ENCODE peak calls at places on chromosome 14, in six cellular contexts. M is transverse colon; X is OCI-LY7; W is CD4-positive, alpha-beta T cell; L is foreskin fibroblast; Y is CD14-positive monocyte. T is an unnamed sample.

GRCh38 chr14:68599896-68600620 is 192.8 kb downstream of the ZFP36L1 start:
- DNase-seq in M (no peak), X (no peak), W (no peak), L (no peak), Y (no peak), T (no peak)

GRCh38 chr14:54348001-54348611 is 48.7 kb upstream of the CDKN3 start:
- DNase-seq in M (no peak), X (peak), W (no peak), L (peak), Y (no peak), T (peak)

GRCh38 chr14:61838661-61839060 is 76.4 kb downstream of the SNAPC1 start:
- DNase-seq in M (no peak), X (no peak), W (no peak), L (peak), Y (no peak), T (no peak)

GRCh38 chr14:62943202-62943601 is 102.1 kb downstream of the KCNH5 start:
- DNase-seq in M (no peak), X (no peak), W (no peak), L (peak), Y (no peak), T (no peak)

GRCh38 chr14:69662636-69663321 is 51.4 kb downstream of the SUSD6 start:
- DNase-seq in M (no peak), X (no peak), W (no peak), L (no peak), Y (no peak), T (no peak)

GRCh38 chr14:99732436-99733220 is 48.5 kb downstream of the CYP46A1 start:
- DNase-seq in M (peak), X (no peak), W (no peak), L (no peak), Y (peak), T (no peak)

GRCh38 chr14:21846227-21846885 is 172.7 kb upstream of the OR4E1 start:
- DNase-seq in M (peak), X (peak), W (peak), L (no peak), Y (no peak), T (peak)

GRCh38 chr14:104138891-104139459 is 588 bp downstream of the KIF26A start:
- DNase-seq in M (no peak), X (no peak), W (no peak), L (peak), Y (no peak), T (no peak)

GRCh38 chr14:69571879-69572633 is 2.6 kb downstream of the CCDC177 start:
- DNase-seq in M (peak), X (peak), W (no peak), L (peak), Y (no peak), T (peak)

GRCh38 chr14:102594514-102595175 is 2.2 kb downstream of the RCOR1 start:
- DNase-seq in M (peak), X (peak), W (peak), L (peak), Y (peak), T (peak)

GRCh38 chr14:61607570-61608244 is 87.6 kb upstream of the HIF1A start:
- DNase-seq in M (no peak), X (peak), W (no peak), L (peak), Y (no peak), T (no peak)

GRCh38 chr14:39731912-39732311 is 299.7 kb upstream of the FBXO33 start:
- DNase-seq in M (no peak), X (peak), W (no peak), L (no peak), Y (no peak), T (no peak)

GRCh38 chr14:70894868-70895267 is 12.4 kb upstream of the PCNX1 start:
- DNase-seq in M (no peak), X (no peak), W (no peak), L (peak), Y (no peak), T (no peak)

DNA sequence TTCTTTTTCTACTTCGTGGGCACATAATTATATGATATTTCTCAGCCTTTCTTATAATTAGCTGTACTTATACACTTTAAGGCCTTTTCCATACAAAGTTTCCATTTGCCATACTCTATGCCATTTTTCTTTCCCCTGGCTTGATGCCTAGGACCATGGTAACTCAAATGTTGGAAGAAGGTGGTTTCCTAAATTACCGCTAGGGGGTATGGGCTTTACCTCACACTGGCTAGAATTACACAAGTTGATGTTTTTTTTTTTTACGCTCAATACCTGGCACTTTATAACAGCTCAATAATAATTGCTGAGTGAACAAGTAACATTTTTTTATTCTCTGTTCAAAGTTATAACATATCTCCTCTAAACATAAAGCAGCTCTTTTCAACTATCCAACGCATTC is 306.8 kb upstream of the LRFN5 start:
- DNase-seq in M (no peak), X (no peak), W (no peak), L (no peak), Y (no peak), T (no peak)
- TF ChIP-seq CTCF in M (no peak), X (no peak), W (no peak), L (no peak), Y (no peak), T (no peak)

GRCh38 chr14:95679148-95679547 is 7.1 kb upstream of the TCL1B start:
- DNase-seq in M (no peak), X (no peak), W (no peak), L (no peak), Y (no peak), T (no peak)

GRCh38 chr14:95677168-95677835 is 8.9 kb upstream of the TCL1B start:
- DNase-seq in M (no peak), X (no peak), W (no peak), L (no peak), Y (no peak), T (no peak)

GRCh38 chr14:95683793-95684192 is 2.4 kb upstream of the TCL1B start:
- DNase-seq in M (peak), X (peak), W (peak), L (no peak), Y (no peak), T (peak)

GRCh38 chr14:95681153-95681552 is 5.1 kb upstream of the TCL1B start:
- DNase-seq in M (no peak), X (no peak), W (no peak), L (no peak), Y (no peak), T (no peak)

GRCh38 chr14:95679995-95680735 is 6.1 kb upstream of the TCL1B start:
- DNase-seq in M (no peak), X (peak), W (no peak), L (no peak), Y (no peak), T (peak)
- TF ChIP-seq CTCF in M (no peak), X (peak), W (no peak), L (no peak), Y (no peak), T (peak)

GRCh38 chr14:106308839-106309389 is 782.5 kb downstream of the TMEM121 start:
- DNase-seq in M (peak), X (peak), W (peak), L (peak), Y (peak), T (peak)

DNA sequence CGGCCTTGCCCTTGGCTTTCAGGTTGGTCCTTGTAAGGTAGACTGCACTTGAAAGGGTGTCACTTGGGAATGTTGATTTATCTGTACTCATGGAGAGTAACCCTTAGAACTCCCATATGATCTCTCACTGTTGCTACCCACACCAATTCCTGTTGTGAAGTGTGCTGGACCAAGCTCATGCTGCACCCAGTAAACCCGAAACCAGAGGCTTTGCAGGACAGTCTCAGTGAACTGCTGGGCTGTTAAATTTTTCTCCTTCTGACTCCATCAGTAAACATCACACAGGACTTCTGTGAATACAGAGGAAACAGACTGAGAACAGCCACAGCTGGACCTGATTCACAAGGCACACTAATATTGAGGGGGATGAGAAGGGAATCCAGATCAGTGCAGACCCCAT is 783.0 kb downstream of the TMEM121 start:
- DNase-seq in M (no peak), X (no peak), W (no peak), L (no peak), Y (no peak), T (no peak)
- TF ChIP-seq CTCF in M (no peak), X (no peak), W (no peak), L (no peak), Y (no peak), T (no peak)

GRCh38 chr14:29486132-29486531 is 441.5 kb downstream of the PRKD1 start:
- DNase-seq in M (no peak), X (no peak), W (no peak), L (peak), Y (no peak), T (no peak)
- TF ChIP-seq CTCF in M (no peak), X (no peak), W (no peak), L (no peak), Y (no peak), T (no peak)

T was measured in GM13976.